ENCODE peak calls at places on chromosomes 1 and 21, in seven cellular contexts. Q is Calu3, J is fibroblast of mammary gland, V is HFF-Myc, Z is adrenal gland, P is astrocyte, K is A549. Y is an unnamed sample.

GRCh38 chr1:23330846-23331245 is 13.2 kb downstream of the HNRNPR start:
- DNase-seq in Q (no peak), J (no peak), V (no peak), Z (no peak), P (no peak), K (no peak), Y (no peak)

GRCh38 chr1:58818075-58818474 is 34.2 kb upstream of the JUN start:
- DNase-seq in Q (no peak), J (peak; percentile 90), V (peak; percentile 65), Z (no peak), P (peak; percentile 96), K (no peak), Y (peak; percentile 94)

GRCh38 chr1:229407206-229408026 is 26.5 kb downstream of the ACTA1 start:
- DNase-seq in Q (no peak), J (no peak), V (no peak), Z (no peak), P (no peak), K (no peak), Y (no peak)

GRCh38 chr1:219163401-219163954 is 10.2 kb upstream of the LYPLAL1 start:
- DNase-seq in Q (no peak), J (peak; percentile 49), V (no peak), Z (no peak), P (no peak), K (no peak), Y (no peak)

GRCh38 chr1:18693256-18694098 is 62.8 kb downstream of the PAX7 start:
- DNase-seq in Q (no peak), J (no peak), V (no peak), Z (no peak), P (no peak), K (no peak), Y (no peak)

GRCh38 chr21:45423201-45423955 is 18.4 kb downstream of the COL18A1 start:
- DNase-seq in Q (no peak), J (no peak), V (no peak), Z (no peak), P (no peak), K (no peak), Y (no peak)

GRCh38 chr1:26344147-26344920 is 9.6 kb downstream of the CRYBG2 start:
- DNase-seq in Q (no peak), J (no peak), V (no peak), Z (no peak), P (no peak), K (no peak), Y (no peak)

GRCh38 chr1:234638832-234639799 is 29.1 kb upstream of the IRF2BP2 start:
- DNase-seq in Q (peak; percentile 80), J (peak; percentile 40), V (no peak), Z (no peak), P (no peak), K (peak; percentile 60), Y (no peak)

GRCh38 chr1:232571523-232571922 is 58.4 kb downstream of the SIPA1L2 start:
- DNase-seq in Q (no peak), J (peak; percentile 71), V (no peak), Z (no peak), P (peak; percentile 40), K (no peak), Y (no peak)

GRCh38 chr1:224273651-224274050 is 56.3 kb downstream of the NVL start:
- DNase-seq in Q (no peak), J (peak; percentile 66), V (no peak), Z (no peak), P (peak; percentile 83), K (no peak), Y (peak; percentile 86)

GRCh38 chr1:246971322-246971721 is 36.5 kb downstream of the ZNF695 start:
- DNase-seq in Q (no peak), J (peak; percentile 77), V (no peak), Z (peak; percentile 84), P (no peak), K (no peak), Y (peak; percentile 14)

GRCh38 chr1:154819628-154820590 is 50.2 kb downstream of the KCNN3 start:
- DNase-seq in Q (peak; percentile 51), J (peak; percentile 6), V (no peak), Z (no peak), P (no peak), K (peak; percentile 68), Y (no peak)
- TF ChIP-seq CTCF in Q (peak; percentile 60), J (peak; percentile 44), V (peak; percentile 47), Z (peak; percentile 16), P (peak; percentile 37), K (peak; percentile 8), Y (peak; percentile 69)

GRCh38 chr1:79375352-79375751 is 368.8 kb upstream of the ADGRL4 start:
- DNase-seq in Q (no peak), J (no peak), V (no peak), Z (no peak), P (no peak), K (no peak), Y (no peak)

GRCh38 chr1:79369091-79369490 is 362.6 kb upstream of the ADGRL4 start:
- DNase-seq in Q (no peak), J (peak; percentile 8), V (no peak), Z (no peak), P (no peak), K (no peak), Y (no peak)

GRCh38 chr1:79376106-79376505 is 369.6 kb upstream of the ADGRL4 start:
- DNase-seq in Q (no peak), J (peak; percentile 5), V (no peak), Z (no peak), P (no peak), K (no peak), Y (no peak)

GRCh38 chr1:79373481-79374132 is 367.1 kb upstream of the ADGRL4 start:
- DNase-seq in Q (no peak), J (peak; percentile 23), V (no peak), Z (no peak), P (peak; percentile 8), K (no peak), Y (no peak)

GRCh38 chr1:79371802-79372201 is 365.3 kb upstream of the ADGRL4 start:
- DNase-seq in Q (no peak), J (no peak), V (no peak), Z (no peak), P (no peak), K (no peak), Y (no peak)
- TF ChIP-seq CTCF in Q (no peak), J (no peak), V (no peak), Z (no peak), P (no peak), K (no peak), Y (no peak)

GRCh38 chr1:156929596-156930238 is 9.3 kb downstream of the LRRC71 start:
- DNase-seq in Q (no peak), J (no peak), V (no peak), Z (no peak), P (no peak), K (no peak), Y (no peak)

GRCh38 chr1:156926175-156926574 is 5.7 kb downstream of the LRRC71 start:
- DNase-seq in Q (peak; percentile 59), J (peak; percentile 51), V (peak; percentile 56), Z (peak; percentile 87), P (peak; percentile 70), K (no peak), Y (peak; percentile 70)

GRCh38 chr1:156930483-156930882 is 10.1 kb downstream of the LRRC71 start:
- DNase-seq in Q (no peak), J (no peak), V (no peak), Z (no peak), P (no peak), K (no peak), Y (no peak)

GRCh38 chr1:156927215-156928042 is 7.0 kb downstream of the LRRC71 start:
- DNase-seq in Q (peak; percentile 89), J (peak; percentile 63), V (peak; percentile 29), Z (peak; percentile 87), P (peak; percentile 47), K (peak; percentile 87), Y (peak; percentile 67)

GRCh38 chr1:156928043-156928602 is 7.7 kb downstream of the LRRC71 start:
- DNase-seq in Q (no peak), J (no peak), V (no peak), Z (no peak), P (no peak), K (no peak), Y (no peak)
- TF ChIP-seq CTCF in Q (peak; percentile 4), J (no peak), V (no peak), Z (no peak), P (no peak), K (no peak), Y (no peak)

GRCh38 chr1:66331641-66332523 is 202.1 kb upstream of the SGIP1 start:
- DNase-seq in Q (peak; percentile 67), J (peak; percentile 78), V (peak; percentile 80), Z (peak; percentile 73), P (peak; percentile 78), K (peak; percentile 78), Y (peak; percentile 83)
- TF ChIP-seq CTCF in Q (no peak), J (peak; percentile 24), V (peak; percentile 26), Z (no peak), P (peak; percentile 18), K (no peak), Y (peak; percentile 65)

GRCh38 chr1:107963009-107963408 is 2.0 kb downstream of the VAV3 start:
- DNase-seq in Q (no peak), J (no peak), V (no peak), Z (no peak), P (no peak), K (no peak), Y (no peak)

GRCh38 chr1:107966550-107966949 is 1.6 kb upstream of the VAV3 start:
- DNase-seq in Q (no peak), J (no peak), V (no peak), Z (no peak), P (no peak), K (no peak), Y (no peak)

GRCh38 chr1:107963601-107964396 is 1.2 kb downstream of the VAV3 start:
- DNase-seq in Q (no peak), J (peak; percentile 20), V (no peak), Z (peak; percentile 55), P (no peak), K (no peak), Y (peak; percentile 7)

GRCh38 chr1:107964397-107965111 is 426 bp downstream of the VAV3 start:
- DNase-seq in Q (no peak), J (no peak), V (no peak), Z (no peak), P (peak; percentile 14), K (no peak), Y (no peak)

GRCh38 chr1:107965112-107965991 is at the start of gene VAV3:
- DNase-seq in Q (peak; percentile 40), J (peak; percentile 51), V (peak; percentile 25), Z (peak; percentile 81), P (peak; percentile 37), K (peak; percentile 58), Y (peak; percentile 41)
- TF ChIP-seq CTCF in Q (no peak), J (peak; percentile 10), V (no peak), Z (no peak), P (peak; percentile 3), K (no peak), Y (peak; percentile 47)

DNA sequence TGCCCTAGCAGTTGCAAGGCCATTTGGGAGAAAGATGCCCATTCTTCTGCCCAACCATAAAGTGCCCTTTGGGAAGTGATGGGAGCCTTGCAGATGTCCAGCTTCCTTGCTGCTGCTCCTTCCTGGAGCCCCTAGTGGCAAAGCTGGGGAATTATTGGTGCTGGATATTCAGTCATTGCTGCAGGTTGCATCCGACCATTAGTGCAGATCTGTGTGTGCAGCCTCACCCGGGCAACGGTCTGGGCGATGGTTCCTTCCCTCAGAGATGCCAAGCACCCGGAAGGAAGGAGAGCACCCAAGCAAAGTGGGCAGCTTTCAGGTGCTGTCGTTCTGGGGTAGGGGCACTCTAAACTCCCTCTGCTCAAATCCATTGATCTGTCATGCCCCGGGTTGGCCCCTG is 467.3 kb downstream of the PTPRU start:
- DNase-seq in Q (peak; percentile 47), J (peak; percentile 51), V (peak; percentile 20), Z (peak; percentile 70), P (no peak), K (peak; percentile 65), Y (peak; percentile 42)
- TF ChIP-seq CTCF in Q (peak; percentile 80), J (peak; percentile 86), V (peak; percentile 84), Z (peak; percentile 68), P (peak; percentile 81), K (peak; percentile 45), Y (peak; percentile 91)